ENCODE peak calls at places on chromosomes 5 and 9, in nine cellular contexts. One of them, this sample, is unnamed.
A peak's percentile ranks its signal among the peaks of the same experiment; 100 is the strongest.

GRCh38 chr9:22154064-22154463 is 145.0 kb upstream of the CDKN2B start:
- DNase-seq in ovary: no peak
- DNase-seq in iris pigment epithelial cell: no peak
- DNase-seq in NCI-H2081: no peak
- DNase-seq in NCI-H187 treated with DMSO at 0.1 percent for 48 hours: no peak
- DNase-seq in uterus: no peak
- DNase-seq in activated CD8-positive, alpha-beta memory T cell treated with anti-CD3 and anti-CD28 coated beads for 48 hours: no peak
- DNase-seq in naive thymus-derived CD8-positive, alpha-beta T cell: no peak
- DNase-seq in brain microvascular endothelial cell: no peak
- DNase-seq in this sample: no peak

GRCh38 chr9:99595796-99596195 is 225.9 kb upstream of the NR4A3 start:
- DNase-seq in iris pigment epithelial cell: no peak
- DNase-seq in uterus: no peak
- DNase-seq in ovary: no peak
- DNase-seq in naive thymus-derived CD8-positive, alpha-beta T cell: no peak
- DNase-seq in NCI-H187 treated with DMSO at 0.1 percent for 48 hours: no peak
- DNase-seq in NCI-H2081: no peak
- DNase-seq in brain microvascular endothelial cell: no peak
- DNase-seq in activated CD8-positive, alpha-beta memory T cell treated with anti-CD3 and anti-CD28 coated beads for 48 hours: no peak
- DNase-seq in this sample: no peak

GRCh38 chr5:135705230-135705631 is 126.4 kb upstream of the CXCL14 start:
- DNase-seq in ovary: no peak
- DNase-seq in brain microvascular endothelial cell: no peak
- DNase-seq in naive thymus-derived CD8-positive, alpha-beta T cell: no peak
- DNase-seq in uterus: no peak
- DNase-seq in activated CD8-positive, alpha-beta memory T cell treated with anti-CD3 and anti-CD28 coated beads for 48 hours: no peak
- DNase-seq in NCI-H2081: no peak
- DNase-seq in iris pigment epithelial cell: no peak
- DNase-seq in NCI-H187 treated with DMSO at 0.1 percent for 48 hours: no peak
- DNase-seq in this sample: no peak

GRCh38 chr5:176797456-176798093 is 12.8 kb upstream of the UNC5A start:
- DNase-seq in NCI-H187 treated with DMSO at 0.1 percent for 48 hours: no peak
- DNase-seq in activated CD8-positive, alpha-beta memory T cell treated with anti-CD3 and anti-CD28 coated beads for 48 hours: no peak
- DNase-seq in brain microvascular endothelial cell: no peak
- DNase-seq in naive thymus-derived CD8-positive, alpha-beta T cell: no peak
- DNase-seq in NCI-H2081: no peak
- DNase-seq in uterus: no peak
- DNase-seq in iris pigment epithelial cell: no peak
- DNase-seq in ovary: no peak
- DNase-seq in this sample: no peak

GRCh38 chr5:142014911-142015584 is 2.2 kb upstream of the GNPDA1 start:
- DNase-seq in NCI-H187 treated with DMSO at 0.1 percent for 48 hours: no peak
- DNase-seq in activated CD8-positive, alpha-beta memory T cell treated with anti-CD3 and anti-CD28 coated beads for 48 hours: no peak
- DNase-seq in NCI-H2081: no peak
- DNase-seq in naive thymus-derived CD8-positive, alpha-beta T cell: peak; percentile 29
- DNase-seq in iris pigment epithelial cell: peak; percentile 69
- DNase-seq in uterus: no peak
- DNase-seq in brain microvascular endothelial cell: no peak
- DNase-seq in ovary: no peak
- DNase-seq in this sample: no peak

GRCh38 chr5:169956756-169957155 is 23.5 kb downstream of the INSYN2B start:
- DNase-seq in activated CD8-positive, alpha-beta memory T cell treated with anti-CD3 and anti-CD28 coated beads for 48 hours: no peak
- DNase-seq in brain microvascular endothelial cell: no peak
- DNase-seq in naive thymus-derived CD8-positive, alpha-beta T cell: no peak
- DNase-seq in uterus: no peak
- DNase-seq in NCI-H187 treated with DMSO at 0.1 percent for 48 hours: no peak
- DNase-seq in NCI-H2081: no peak
- DNase-seq in iris pigment epithelial cell: no peak
- DNase-seq in ovary: no peak
- DNase-seq in this sample: no peak

GRCh38 chr5:173334808-173335207 is 6.6 kb upstream of the STC2 start:
- DNase-seq in activated CD8-positive, alpha-beta memory T cell treated with anti-CD3 and anti-CD28 coated beads for 48 hours: no peak
- DNase-seq in iris pigment epithelial cell: peak; percentile 49
- DNase-seq in brain microvascular endothelial cell: no peak
- DNase-seq in uterus: no peak
- DNase-seq in naive thymus-derived CD8-positive, alpha-beta T cell: no peak
- DNase-seq in NCI-H2081: no peak
- DNase-seq in ovary: no peak
- DNase-seq in NCI-H187 treated with DMSO at 0.1 percent for 48 hours: no peak
- DNase-seq in this sample: no peak

GRCh38 chr5:429453-430188 is 13.4 kb upstream of the EXOC3 start:
- DNase-seq in brain microvascular endothelial cell: peak; percentile 38
- DNase-seq in ovary: peak; percentile 75
- DNase-seq in uterus: no peak
- DNase-seq in NCI-H2081: no peak
- DNase-seq in NCI-H187 treated with DMSO at 0.1 percent for 48 hours: no peak
- DNase-seq in naive thymus-derived CD8-positive, alpha-beta T cell: peak; percentile 15
- DNase-seq in activated CD8-positive, alpha-beta memory T cell treated with anti-CD3 and anti-CD28 coated beads for 48 hours: no peak
- DNase-seq in iris pigment epithelial cell: no peak
- DNase-seq in this sample: no peak

GRCh38 chr5:68200288-68200687 is 15.3 kb upstream of the PIK3R1 start:
- DNase-seq in NCI-H187 treated with DMSO at 0.1 percent for 48 hours: no peak
- DNase-seq in uterus: no peak
- DNase-seq in brain microvascular endothelial cell: no peak
- DNase-seq in naive thymus-derived CD8-positive, alpha-beta T cell: no peak
- DNase-seq in iris pigment epithelial cell: no peak
- DNase-seq in ovary: no peak
- DNase-seq in NCI-H2081: no peak
- DNase-seq in activated CD8-positive, alpha-beta memory T cell treated with anti-CD3 and anti-CD28 coated beads for 48 hours: no peak
- DNase-seq in this sample: no peak

GRCh38 chr5:164578401-164578800 is 1073.0 kb downstream of the MAT2B start:
- DNase-seq in activated CD8-positive, alpha-beta memory T cell treated with anti-CD3 and anti-CD28 coated beads for 48 hours: no peak
- DNase-seq in naive thymus-derived CD8-positive, alpha-beta T cell: no peak
- DNase-seq in ovary: no peak
- DNase-seq in uterus: no peak
- DNase-seq in brain microvascular endothelial cell: no peak
- DNase-seq in NCI-H187 treated with DMSO at 0.1 percent for 48 hours: no peak
- DNase-seq in iris pigment epithelial cell: no peak
- DNase-seq in NCI-H2081: no peak
- DNase-seq in this sample: no peak

GRCh38 chr9:81317939-81318338 is 371.4 kb downstream of the TLE1 start:
- DNase-seq in uterus: no peak
- DNase-seq in NCI-H187 treated with DMSO at 0.1 percent for 48 hours: no peak
- DNase-seq in naive thymus-derived CD8-positive, alpha-beta T cell: no peak
- DNase-seq in activated CD8-positive, alpha-beta memory T cell treated with anti-CD3 and anti-CD28 coated beads for 48 hours: no peak
- DNase-seq in brain microvascular endothelial cell: no peak
- DNase-seq in NCI-H2081: no peak
- DNase-seq in iris pigment epithelial cell: peak; percentile 63
- DNase-seq in ovary: no peak
- DNase-seq in this sample: no peak

GRCh38 chr5:180350296-180350695 is 2.8 kb downstream of the GFPT2 start:
- DNase-seq in brain microvascular endothelial cell: no peak
- DNase-seq in NCI-H187 treated with DMSO at 0.1 percent for 48 hours: no peak
- DNase-seq in iris pigment epithelial cell: no peak
- DNase-seq in NCI-H2081: no peak
- DNase-seq in activated CD8-positive, alpha-beta memory T cell treated with anti-CD3 and anti-CD28 coated beads for 48 hours: no peak
- DNase-seq in ovary: no peak
- DNase-seq in uterus: no peak
- DNase-seq in naive thymus-derived CD8-positive, alpha-beta T cell: no peak
- DNase-seq in this sample: no peak

GRCh38 chr9:76987594-76988200 is 31.8 kb upstream of the FOXB2 start:
- DNase-seq in NCI-H187 treated with DMSO at 0.1 percent for 48 hours: no peak
- DNase-seq in naive thymus-derived CD8-positive, alpha-beta T cell: no peak
- DNase-seq in uterus: no peak
- DNase-seq in brain microvascular endothelial cell: peak; percentile 31
- DNase-seq in activated CD8-positive, alpha-beta memory T cell treated with anti-CD3 and anti-CD28 coated beads for 48 hours: no peak
- DNase-seq in NCI-H2081: peak; percentile 38
- DNase-seq in iris pigment epithelial cell: peak; percentile 45
- DNase-seq in ovary: no peak
- DNase-seq in this sample: no peak

GRCh38 chr9:120925535-120926396 is 830 bp downstream of the TRAF1 start:
- DNase-seq in NCI-H187 treated with DMSO at 0.1 percent for 48 hours: no peak
- DNase-seq in NCI-H2081: no peak
- DNase-seq in brain microvascular endothelial cell: peak; percentile 92
- DNase-seq in ovary: no peak
- DNase-seq in naive thymus-derived CD8-positive, alpha-beta T cell: peak; percentile 46
- DNase-seq in uterus: no peak
- DNase-seq in activated CD8-positive, alpha-beta memory T cell treated with anti-CD3 and anti-CD28 coated beads for 48 hours: peak; percentile 73
- DNase-seq in iris pigment epithelial cell: peak; percentile 92
- DNase-seq in this sample: no peak

GRCh38 chr5:134464988-134465855 is 53.5 kb upstream of the CDKN2AIPNL start:
- DNase-seq in uterus: peak; percentile 29
- DNase-seq in NCI-H187 treated with DMSO at 0.1 percent for 48 hours: no peak
- DNase-seq in ovary: peak; percentile 43
- DNase-seq in activated CD8-positive, alpha-beta memory T cell treated with anti-CD3 and anti-CD28 coated beads for 48 hours: no peak
- DNase-seq in NCI-H2081: no peak
- DNase-seq in brain microvascular endothelial cell: no peak
- DNase-seq in naive thymus-derived CD8-positive, alpha-beta T cell: no peak
- DNase-seq in iris pigment epithelial cell: no peak
- DNase-seq in this sample: no peak

GRCh38 chr5:120405291-120405864 is 58.7 kb upstream of the PRR16 start:
- DNase-seq in NCI-H2081: no peak
- DNase-seq in naive thymus-derived CD8-positive, alpha-beta T cell: no peak
- DNase-seq in ovary: no peak
- DNase-seq in brain microvascular endothelial cell: peak; percentile 30
- DNase-seq in uterus: no peak
- DNase-seq in NCI-H187 treated with DMSO at 0.1 percent for 48 hours: no peak
- DNase-seq in iris pigment epithelial cell: peak; percentile 91
- DNase-seq in activated CD8-positive, alpha-beta memory T cell treated with anti-CD3 and anti-CD28 coated beads for 48 hours: no peak
- DNase-seq in this sample: no peak

This sample was measured in lower lobe of right lung.